ENCODE peak calls at places on chromosomes 11 and 22, in five cellular contexts. E is stromal cell of bone marrow; J is stimulated activated CD4-positive, alpha-beta T cell treated with anti-CD3 and anti-CD28 coated beads, TNF-alpha, amount 100 ng/mL, for 4 hours; S is frontal cortex; K is activated T-cell treated with anti-CD3 and anti-CD28 coated beads for 24 hours. B is an unnamed sample.

GRCh38 chr11:134266841-134267251 is 9.3 kb upstream of the GLB1L3 start:
- DNase-seq in E (peak; percentile 60), J (no peak), S (no peak), K (no peak), B (no peak)

GRCh38 chr11:118211006-118211405 is 13.8 kb downstream of the JAML start:
- DNase-seq in E (peak; percentile 32), J (no peak), S (peak; percentile 29), K (no peak), B (no peak)

GRCh38 chr11:130817608-130817944 is 98.7 kb downstream of the SNX19 start:
- DNase-seq in E (peak; percentile 71), J (no peak), S (no peak), K (no peak), B (no peak)

GRCh38 chr11:15940462-15941205 is 415.7 kb downstream of the SOX6 start:
- DNase-seq in E (no peak), J (no peak), S (no peak), K (no peak), B (no peak)

GRCh38 chr11:96365493-96365892 is 22.5 kb upstream of the MAML2 start:
- DNase-seq in E (no peak), J (no peak), S (no peak), K (no peak), B (no peak)

GRCh38 chr11:723120-723883 is 17.3 kb downstream of the EPS8L2 start:
- DNase-seq in E (peak; percentile 38), J (no peak), S (peak; percentile 66), K (peak; percentile 45), B (no peak)

GRCh38 chr11:115644846-115645245 is 140.6 kb upstream of the CADM1 start:
- DNase-seq in E (no peak), J (no peak), S (no peak), K (no peak), B (no peak)

GRCh38 chr22:44179196-44179988 is 1.3 kb upstream of the PARVG start:
- DNase-seq in E (no peak), J (no peak), S (no peak), K (no peak), B (no peak)

GRCh38 chr11:426851-427250 is 12.1 kb upstream of the SIGIRR start:
- DNase-seq in E (no peak), J (no peak), S (no peak), K (no peak), B (no peak)

GRCh38 chr11:91773090-91773489 is 451.5 kb upstream of the FAT3 start:
- DNase-seq in E (no peak), J (no peak), S (no peak), K (no peak), B (no peak)